ENCODE peak calls at places on chromosomes 12 and 14, in six cellular contexts. N is neural progenitor cell, S is GM12864, X is pancreas, H is astrocyte of the spinal cord, J is endothelial cell of umbilical vein. M is an unnamed sample.
A peak's percentile ranks its signal among the peaks of the same experiment; 100 is the strongest.

GRCh38 chr12:121033625-121034349 is 5.3 kb downstream of the OASL start:
- DNase-seq in J (no peak), S (no peak), N (no peak), X (no peak), H (peak; percentile 40), M (peak; percentile 43)

GRCh38 chr12:49909826-49910225 is 6.1 kb upstream of the FAIM2 start:
- DNase-seq in J (peak; percentile 69), N (peak; percentile 65), S (no peak), X (peak; percentile 32), H (peak; percentile 43), M (peak; percentile 39)

GRCh38 chr14:31251028-31251958 is 43.7 kb upstream of the HECTD1 start:
- DNase-seq in H (no peak), X (no peak), J (no peak), S (no peak), N (no peak), M (no peak)

GRCh38 chr12:114668905-114669304 is 15.1 kb downstream of the TBX3 start:
- DNase-seq in N (no peak), J (no peak), H (peak; percentile 22), S (no peak), X (no peak), M (no peak)

GRCh38 chr12:97753332-97753731 is 290.7 kb downstream of the RMST start:
- DNase-seq in H (no peak), X (no peak), N (no peak), J (no peak), S (no peak), M (no peak)

GRCh38 chr14:65131176-65131765 is 29.0 kb upstream of the MAX start:
- DNase-seq in N (no peak), S (no peak), H (peak; percentile 21), J (no peak), X (no peak), M (peak; percentile 18)

GRCh38 chr14:64715628-64716412 is 11.6 kb downstream of the PLEKHG3 start:
- DNase-seq in H (peak; percentile 49), X (peak; percentile 61), S (no peak), J (no peak), N (peak; percentile 65), M (no peak)

GRCh38 chr14:30993071-30993470 is 32.4 kb upstream of the AP4S1 start:
- DNase-seq in N (no peak), J (no peak), X (no peak), S (no peak), H (no peak), M (no peak)

GRCh38 chr12:116885496-116885895 is 4.3 kb upstream of the HRK start:
- DNase-seq in H (no peak), S (no peak), X (no peak), N (no peak), J (no peak), M (peak; percentile 22)

GRCh38 chr14:88258026-88258425 is 65.0 kb downstream of the KCNK10 start:
- DNase-seq in J (no peak), S (no peak), X (no peak), H (no peak), N (no peak), M (no peak)

GRCh38 chr12:6375269-6376078 is at the start of gene SCNN1A:
- DNase-seq in H (no peak), S (no peak), N (peak; percentile 41), X (peak; percentile 78), J (no peak), M (no peak)

GRCh38 chr12:56720696-56721615 is 4.1 kb downstream of the NACA start:
- DNase-seq in S (no peak), N (no peak), H (no peak), J (no peak), X (no peak), M (no peak)

GRCh38 chr14:84420236-84420635 is 1109.7 kb upstream of the FLRT2 start:
- DNase-seq in H (peak; percentile 7), J (peak; percentile 49), N (no peak), S (no peak), X (no peak), M (peak; percentile 23)

GRCh38 chr12:9106610-9107541 is 8.8 kb downstream of the A2M start:
- DNase-seq in X (no peak), H (no peak), S (no peak), N (no peak), J (no peak), M (no peak)

GRCh38 chr12:131010376-131011131 is 56.8 kb downstream of the ADGRD1 start:
- DNase-seq in X (no peak), J (no peak), S (no peak), N (no peak), H (no peak), M (no peak)

GRCh38 chr12:12185424-12185823 is 81.4 kb downstream of the LRP6 start:
- DNase-seq in N (no peak), J (no peak), X (no peak), H (no peak), S (no peak), M (no peak)

GRCh38 chr12:89333564-89334252 is 18.6 kb downstream of the DUSP6 start:
- DNase-seq in H (no peak), S (no peak), N (peak; percentile 43), J (no peak), X (no peak), M (no peak)

GRCh38 chr14:93974833-93975232 is 1.5 kb downstream of the ASB2 start:
- DNase-seq in X (no peak), J (no peak), S (no peak), N (no peak), H (no peak), M (no peak)

GRCh38 chr12:19880724-19881123 is 441.4 kb downstream of the AEBP2 start:
- DNase-seq in H (no peak), X (no peak), N (no peak), J (no peak), S (no peak), M (no peak)

GRCh38 chr14:99609245-99610117 is 5.5 kb upstream of the CCDC85C start:
- DNase-seq in J (no peak), S (no peak), H (no peak), X (no peak), N (no peak), M (no peak)

GRCh38 chr12:56038022-56038665 is 3.6 kb upstream of the RPS26 start:
- DNase-seq in J (no peak), S (no peak), N (no peak), X (no peak), H (no peak), M (no peak)

GRCh38 chr14:54564799-54565235 is 2.1 kb upstream of the SAMD4A start:
- DNase-seq in X (no peak), S (no peak), N (peak; percentile 34), J (peak; percentile 72), H (peak; percentile 77), M (peak; percentile 78)

DNA sequence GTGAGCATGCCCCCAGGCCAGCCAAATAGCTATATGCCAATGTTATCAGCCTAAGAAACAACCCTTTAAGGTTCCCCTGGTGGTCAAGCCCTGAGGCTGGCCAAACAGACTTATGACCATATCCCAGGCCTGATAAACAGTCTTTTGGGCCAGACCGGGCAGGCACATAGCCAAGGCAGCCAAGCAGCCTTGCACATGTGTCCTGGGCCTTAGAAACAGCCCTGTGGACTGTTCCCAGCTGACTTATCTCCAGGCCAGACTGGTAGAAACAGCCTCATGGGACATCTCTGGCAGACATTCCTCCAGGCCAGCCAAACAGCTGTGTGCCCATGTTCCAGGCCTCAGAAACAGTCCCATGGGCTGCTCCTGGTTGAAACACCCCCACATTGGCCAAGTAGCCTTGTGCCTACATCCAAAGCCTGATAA is 295.0 kb upstream of the MGAT4C start:
- DNase-seq in X (no peak), H (no peak), N (no peak), S (no peak), J (no peak), M (no peak)
- H3K4me3 ChIP-seq in X (no peak overlapping the region), H (no peak overlapping the region), N (no peak overlapping the region), S (no peak overlapping the region), J (no peak overlapping the region), M (no peak overlapping the region)

GRCh38 chr12:4220489-4220888 is 53.1 kb upstream of the CCND2 start:
- DNase-seq in N (no peak), J (no peak), H (no peak), S (no peak), X (no peak), M (no peak)

GRCh38 chr12:4224211-4224878 is 49.2 kb upstream of the CCND2 start:
- DNase-seq in S (no peak), N (no peak), H (no peak), J (no peak), X (no peak), M (no peak)

GRCh38 chr12:4221157-4221556 is 52.4 kb upstream of the CCND2 start:
- DNase-seq in X (no peak), S (no peak), N (no peak), J (peak; percentile 26), H (no peak), M (no peak)

GRCh38 chr12:4225571-4225970 is 48.0 kb upstream of the CCND2 start:
- DNase-seq in J (no peak), X (no peak), H (no peak), S (no peak), N (no peak), M (no peak)

DNA sequence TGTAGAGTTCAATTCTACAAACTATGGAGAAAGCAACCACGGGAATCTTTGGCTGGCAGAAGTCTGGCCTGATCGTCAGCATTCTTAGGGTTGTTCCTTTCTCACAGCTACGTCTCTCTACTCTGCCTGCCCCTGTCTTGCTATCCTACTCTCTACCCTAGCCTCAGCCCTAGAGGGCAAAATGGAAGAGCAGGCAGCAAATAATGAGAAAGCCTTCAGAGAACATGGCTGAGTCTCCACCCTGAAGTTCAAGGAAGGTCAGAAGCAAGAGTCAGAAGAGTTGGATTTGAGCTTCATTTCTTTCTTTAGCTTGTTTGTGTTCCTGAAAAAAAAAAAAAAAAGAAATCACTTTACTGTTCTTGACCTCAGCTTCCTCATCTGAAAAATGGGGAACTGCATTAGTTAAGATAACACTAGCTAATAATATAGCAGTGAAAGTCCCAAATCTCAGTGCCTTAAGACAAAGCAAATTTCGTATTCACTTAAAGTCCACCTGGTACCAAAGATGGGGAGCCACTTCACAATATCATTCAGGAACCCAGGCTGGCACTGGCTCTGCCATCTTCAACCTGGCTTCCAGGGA is 50.2 kb upstream of the CCND2 start:
- DNase-seq in N (no peak), S (no peak), X (no peak), H (no peak), J (no peak), M (no peak)
- TF ChIP-seq CTCF in N (no peak), S (no peak), X (no peak), H (no peak), J (no peak), M (no peak)

DNA sequence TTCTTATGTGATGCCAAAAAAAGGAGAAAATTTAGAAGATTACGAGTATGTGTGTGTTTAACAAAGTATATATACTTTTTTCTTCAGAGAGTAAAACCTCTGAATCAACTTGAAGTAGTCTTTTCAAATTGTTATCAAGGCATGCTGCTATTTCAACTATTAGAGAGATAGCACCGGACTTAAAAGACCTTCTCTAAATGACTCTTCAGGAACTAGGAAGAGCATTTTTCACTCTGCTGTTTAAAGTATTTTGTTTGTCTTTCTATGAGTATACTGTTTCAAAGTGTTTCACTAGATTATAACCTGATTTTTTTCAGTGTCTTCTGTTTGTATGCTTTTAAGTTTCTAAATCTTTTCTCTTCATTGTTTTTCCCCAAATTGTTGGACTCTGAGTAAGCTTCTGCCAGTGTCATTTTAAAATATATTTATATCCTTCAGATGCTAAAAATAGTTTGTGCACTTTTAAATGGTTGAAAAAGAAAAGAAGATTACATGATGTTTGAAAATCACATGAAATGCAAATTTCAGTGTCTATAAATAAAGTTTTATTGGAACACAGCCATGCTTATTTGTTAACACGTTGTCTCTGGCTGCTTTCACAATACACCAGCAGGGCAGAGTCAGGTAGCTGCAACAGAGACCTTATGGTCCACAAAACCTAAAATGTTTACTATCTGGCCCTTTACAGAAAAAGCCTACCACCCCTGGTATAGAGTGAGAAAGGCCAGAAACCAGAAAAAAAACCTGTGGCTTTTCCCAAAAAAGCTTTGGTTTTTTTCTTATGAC is 21.3 kb downstream of the CRADD start:
- DNase-seq in S (no peak), N (no peak), J (no peak), X (no peak), H (peak; percentile 43), M (peak; percentile 19)
- H3K4me3 ChIP-seq in S (no peak overlapping the region), N (no peak overlapping the region), J (no peak overlapping the region), X (no peak overlapping the region), H (no peak overlapping the region), M (no peak overlapping the region)

GRCh38 chr14:36655963-36656768 is 5.5 kb upstream of the PAX9 start:
- DNase-seq in H (no peak), N (peak; percentile 90), J (no peak), X (peak; percentile 39), S (no peak), M (no peak)
- TF ChIP-seq CTCF in H (peak; percentile 67), N (peak; percentile 82), J (peak; percentile 44), X (peak; percentile 25), S (peak; percentile 0), M (peak; percentile 41)